ENCODE peak calls at places on chromosomes 12 and 14, in eight cellular contexts. V, L, F, A, Y, N, O and Q are unnamed samples.

GRCh38 chr12:4911316-4911994 is 1.8 kb downstream of the KCNA1 start:
- DNase-seq in V (no peak), L (no peak), F (peak), A (peak), Y (no peak), N (no peak), O (no peak), Q (no peak)

GRCh38 chr12:70849265-70849960 is 71.1 kb downstream of the PTPRR start:
- DNase-seq in V (peak), L (no peak), F (no peak), A (no peak), Y (peak), N (no peak), O (no peak), Q (no peak)

GRCh38 chr12:69154585-69155363 is 84.6 kb upstream of the CPSF6 start:
- DNase-seq in V (peak), L (peak), F (peak), A (peak), Y (peak), N (peak), O (peak), Q (no peak)

GRCh38 chr12:50772877-50773276 is 9.0 kb downstream of the ATF1 start:
- DNase-seq in V (no peak), L (no peak), F (no peak), A (no peak), Y (no peak), N (no peak), O (no peak), Q (no peak)

GRCh38 chr14:88323520-88324199 is 591 bp upstream of the KCNK10 start:
- DNase-seq in V (no peak), L (no peak), F (no peak), A (no peak), Y (no peak), N (no peak), O (no peak), Q (no peak)

GRCh38 chr12:9124346-9125031 is 8.8 kb upstream of the A2M start:
- DNase-seq in V (no peak), L (no peak), F (no peak), A (no peak), Y (no peak), N (no peak), O (no peak), Q (peak)

GRCh38 chr12:102879144-102879763 is 37.8 kb downstream of the PAH start:
- DNase-seq in V (peak), L (no peak), F (peak), A (no peak), Y (peak), N (peak), O (no peak), Q (peak)

GRCh38 chr12:109612975-109613502 is 39.4 kb downstream of the MVK start:
- DNase-seq in V (peak), L (no peak), F (no peak), A (no peak), Y (peak), N (no peak), O (no peak), Q (no peak)

GRCh38 chr12:126831115-126831514 is 1435.9 kb upstream of the TMEM132C start:
- DNase-seq in V (no peak), L (no peak), F (no peak), A (no peak), Y (no peak), N (no peak), O (no peak), Q (no peak)

GRCh38 chr14:69376439-69376838 is 21.7 kb downstream of the ERH start:
- DNase-seq in V (no peak), L (no peak), F (no peak), A (no peak), Y (no peak), N (no peak), O (no peak), Q (no peak)

GRCh38 chr14:59576332-59577294 is at the start of gene CCDC175:
- DNase-seq in V (peak), L (peak), F (peak), A (no peak), Y (peak), N (peak), O (peak), Q (peak)

GRCh38 chr14:34257505-34257904 is 204.5 kb downstream of the SPTSSA start:
- DNase-seq in V (no peak), L (no peak), F (no peak), A (no peak), Y (no peak), N (no peak), O (no peak), Q (no peak)

GRCh38 chr12:65163755-65164154 is 5.6 kb upstream of the LEMD3 start:
- DNase-seq in V (no peak), L (no peak), F (no peak), A (no peak), Y (no peak), N (no peak), O (no peak), Q (no peak)

GRCh38 chr12:111405149-111405855 is 421 bp upstream of the SH2B3 start:
- DNase-seq in V (peak), L (peak), F (peak), A (peak), Y (peak), N (peak), O (peak), Q (peak)

GRCh38 chr12:88299567-88300101 is 157.5 kb downstream of the TMTC3 start:
- DNase-seq in V (peak), L (no peak), F (no peak), A (no peak), Y (peak), N (peak), O (no peak), Q (no peak)

GRCh38 chr12:65825573-65826512 is 1.6 kb downstream of the HMGA2 start:
- DNase-seq in V (peak), L (peak), F (peak), A (no peak), Y (no peak), N (no peak), O (peak), Q (peak)

GRCh38 chr14:93064411-93065271 is 51.1 kb downstream of the ITPK1 start:
- DNase-seq in V (no peak), L (no peak), F (peak), A (no peak), Y (no peak), N (no peak), O (no peak), Q (peak)

GRCh38 chr14:69695664-69696527 is 71.0 kb upstream of the SRSF5 start:
- DNase-seq in V (no peak), L (peak), F (no peak), A (no peak), Y (no peak), N (no peak), O (peak), Q (peak)

GRCh38 chr14:91264151-91265150 is 19.9 kb upstream of the GPR68 start:
- DNase-seq in V (no peak), L (no peak), F (no peak), A (no peak), Y (peak), N (no peak), O (peak), Q (peak)

GRCh38 chr12:89325495-89325894 is 26.8 kb downstream of the DUSP6 start:
- DNase-seq in V (no peak), L (no peak), F (no peak), A (no peak), Y (no peak), N (no peak), O (no peak), Q (no peak)

GRCh38 chr12:127306604-127307215 is 960.3 kb upstream of the TMEM132C start:
- DNase-seq in V (no peak), L (no peak), F (no peak), A (no peak), Y (no peak), N (no peak), O (no peak), Q (no peak)

GRCh38 chr12:54404061-54405004 is 14.7 kb downstream of the ITGA5 start:
- DNase-seq in V (no peak), L (peak), F (peak), A (no peak), Y (peak), N (no peak), O (peak), Q (no peak)

GRCh38 chr14:25351269-25351668 is 301.3 kb upstream of the STXBP6 start:
- DNase-seq in V (no peak), L (no peak), F (no peak), A (no peak), Y (no peak), N (no peak), O (no peak), Q (no peak)

GRCh38 chr14:23379331-23380196 is 2.7 kb downstream of the CMTM5 start:
- DNase-seq in V (peak), L (peak), F (no peak), A (no peak), Y (peak), N (peak), O (peak), Q (peak)

GRCh38 chr14:22882529-22883190 is 362 bp upstream of the REM2 start:
- DNase-seq in V (no peak), L (no peak), F (peak), A (no peak), Y (peak), N (no peak), O (peak), Q (no peak)

GRCh38 chr14:91336093-91336450 is 81.5 kb downstream of the CCDC88C start:
- DNase-seq in V (no peak), L (no peak), F (no peak), A (no peak), Y (no peak), N (no peak), O (no peak), Q (no peak)

GRCh38 chr12:112218150-112218549 is 92.8 kb downstream of the TRAFD1 start:
- DNase-seq in V (no peak), L (no peak), F (no peak), A (no peak), Y (no peak), N (no peak), O (no peak), Q (no peak)

GRCh38 chr12:6074394-6074793 is 50.1 kb downstream of the VWF start:
- DNase-seq in V (no peak), L (no peak), F (no peak), A (no peak), Y (no peak), N (no peak), O (no peak), Q (no peak)

GRCh38 chr14:99041141-99041819 is 230.7 kb downstream of the BCL11B start:
- DNase-seq in V (no peak), L (no peak), F (no peak), A (no peak), Y (no peak), N (no peak), O (no peak), Q (no peak)

GRCh38 chr14:31955941-31956579 is 121.0 kb upstream of the ARHGAP5 start:
- DNase-seq in V (peak), L (no peak), F (no peak), A (no peak), Y (no peak), N (no peak), O (no peak), Q (no peak)

GRCh38 chr14:45658226-45658916 is 405.4 kb upstream of the MIS18BP1 start:
- DNase-seq in V (no peak), L (no peak), F (no peak), A (no peak), Y (no peak), N (no peak), O (no peak), Q (no peak)

GRCh38 chr12:54300732-54301427 is at the start of gene NFE2:
- DNase-seq in V (peak), L (no peak), F (no peak), A (no peak), Y (peak), N (no peak), O (peak), Q (peak)

GRCh38 chr12:116855744-116856470 is 25.3 kb downstream of the HRK start:
- DNase-seq in V (no peak), L (no peak), F (no peak), A (no peak), Y (no peak), N (no peak), O (peak), Q (no peak)

GRCh38 chr12:61311413-61311812 is 948.8 kb upstream of the USP15 start:
- DNase-seq in V (no peak), L (no peak), F (no peak), A (no peak), Y (no peak), N (no peak), O (no peak), Q (no peak)

GRCh38 chr14:32508281-32508680 is 179.2 kb downstream of the AKAP6 start:
- DNase-seq in V (no peak), L (no peak), F (no peak), A (no peak), Y (no peak), N (no peak), O (no peak), Q (no peak)

GRCh38 chr14:62322216-62322615 is 560.0 kb downstream of the SNAPC1 start:
- DNase-seq in V (no peak), L (no peak), F (no peak), A (no peak), Y (no peak), N (no peak), O (no peak), Q (no peak)
- TF ChIP-seq EP300 in V (no peak), L (no peak), F (no peak), A (no peak), Y (no peak), N (no peak), O (no peak), Q (no peak)

DNA sequence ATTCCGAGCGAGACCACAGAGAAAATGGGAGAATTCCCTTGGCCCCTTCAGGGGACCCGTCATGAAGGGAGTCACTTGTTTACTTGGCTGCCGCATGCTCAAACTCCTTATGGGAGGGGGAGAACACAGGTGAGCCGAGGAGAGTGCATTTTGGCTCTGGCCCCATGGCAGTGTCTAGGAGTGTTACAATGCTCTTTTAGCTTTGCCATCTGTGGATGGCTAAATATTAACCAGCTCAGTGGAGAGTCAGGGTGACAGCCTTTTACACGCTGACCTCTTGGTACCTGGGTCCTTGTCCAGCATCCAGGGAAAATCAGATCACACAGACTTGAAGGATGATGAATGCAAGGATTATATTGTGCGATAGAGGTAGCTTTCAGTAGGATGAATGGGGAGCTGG is 146.4 kb upstream of the ATXN7L3B start:
- DNase-seq in V (no peak), L (no peak), F (no peak), A (no peak), Y (no peak), N (no peak), O (no peak), Q (no peak)
- H3K4me3 ChIP-seq in V (no peak), L (no peak), F (no peak), A (no peak), Y (no peak), N (no peak), O (no peak), Q (no peak)

DNA sequence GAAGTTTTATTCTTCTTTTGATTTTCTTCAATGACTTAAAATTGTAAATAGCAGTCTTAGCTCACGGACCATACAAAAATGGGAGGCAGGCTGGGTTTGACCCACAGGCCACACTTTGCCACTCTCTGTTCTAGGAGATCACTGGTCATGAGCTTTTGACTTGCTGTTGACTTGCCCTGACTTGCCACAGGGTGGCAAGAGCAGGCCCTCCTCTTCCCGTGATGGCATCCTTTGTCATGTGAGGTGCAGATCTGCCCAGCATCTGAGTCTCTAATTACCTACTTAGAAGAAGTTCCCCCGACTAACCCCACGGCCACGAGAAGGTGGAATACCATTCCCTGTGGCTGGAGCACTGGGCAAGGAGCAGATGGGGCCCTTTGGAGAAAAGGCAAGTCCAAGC is 81.0 kb upstream of the SCAF11 start:
- DNase-seq in V (no peak), L (no peak), F (no peak), A (no peak), Y (no peak), N (no peak), O (no peak), Q (no peak)
- TF ChIP-seq CTCF in V (no peak), L (no peak), F (no peak), A (no peak), Y (no peak), N (peak), O (no peak), Q (no peak)

DNA sequence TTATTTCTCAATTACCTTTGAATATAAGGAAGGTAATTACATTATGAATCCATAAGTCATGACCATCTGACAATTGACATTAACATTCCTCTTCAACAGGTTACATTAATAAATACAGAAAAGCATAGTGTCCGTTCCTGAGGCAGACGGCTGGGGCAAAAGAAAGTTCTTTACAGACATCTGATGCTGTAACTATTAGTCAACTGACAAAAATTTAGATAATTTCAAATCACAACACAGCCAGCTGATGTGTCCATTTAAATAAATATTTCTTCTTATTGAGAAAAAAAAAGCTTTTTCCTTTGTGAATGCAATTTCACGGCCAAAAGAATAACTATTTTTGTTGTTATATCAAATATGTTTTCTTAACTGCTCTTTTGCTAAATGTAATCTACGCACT is 9.2 kb upstream of the PYROXD1 start:
- DNase-seq in V (no peak), L (no peak), F (no peak), A (no peak), Y (no peak), N (no peak), O (no peak), Q (no peak)
- TF ChIP-seq EP300 in V (no peak), L (no peak), F (no peak), A (no peak), Y (no peak), N (no peak), O (no peak), Q (no peak)

DNA sequence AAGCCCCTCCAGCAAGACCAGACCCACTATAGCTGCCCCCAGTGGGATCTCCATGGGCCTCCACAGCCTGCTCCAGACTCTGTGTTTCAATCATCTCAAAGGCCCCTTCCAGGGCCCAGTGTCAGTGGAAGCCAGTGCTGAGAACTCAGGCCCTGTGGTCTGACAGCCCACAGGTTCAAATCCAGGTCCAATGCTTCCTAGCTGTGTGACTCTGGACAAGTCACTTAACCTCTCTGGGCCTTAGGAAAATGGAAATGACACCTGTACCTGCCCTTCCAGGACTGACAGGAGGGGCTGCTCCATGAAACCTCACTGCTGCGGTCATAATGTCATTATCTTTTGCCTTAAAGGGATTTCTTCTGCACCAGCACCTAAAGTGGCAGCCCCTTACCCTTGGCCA is 101.9 kb downstream of the NCOR2 start:
- DNase-seq in V (no peak), L (no peak), F (no peak), A (no peak), Y (no peak), N (no peak), O (no peak), Q (no peak)
- H3K4me3 ChIP-seq in V (no peak), L (no peak), F (no peak), A (no peak), Y (no peak), N (no peak), O (no peak), Q (no peak)